ENCODE peak calls at places on chromosomes 3 and 15, in nine cellular contexts. P, Z, I, Q, D, B, E, L and S are unnamed samples.

GRCh38 chr3:131216801-131217200 is 164.8 kb upstream of the NUDT16 start:
- DNase-seq in P (peak; percentile 23), Z (peak; percentile 7), I (no peak), Q (no peak), D (no peak), B (no peak), E (no peak), L (no peak), S (no peak)

GRCh38 chr3:10552631-10552943 is 47.2 kb upstream of the ATP2B2 start:
- DNase-seq in P (no peak), Z (no peak), I (no peak), Q (no peak), D (no peak), B (no peak), E (no peak), L (no peak), S (no peak)

GRCh38 chr3:125148836-125149235 is 63.7 kb downstream of the SLC12A8 start:
- DNase-seq in P (no peak), Z (no peak), I (peak; percentile 73), Q (no peak), D (peak; percentile 82), B (no peak), E (no peak), L (no peak), S (peak; percentile 73)

GRCh38 chr3:135103913-135104312 is 308.9 kb downstream of the EPHB1 start:
- DNase-seq in P (no peak), Z (no peak), I (no peak), Q (no peak), D (no peak), B (no peak), E (no peak), L (no peak), S (no peak)

GRCh38 chr3:129051776-129052400 is 8.7 kb upstream of the GP9 start:
- DNase-seq in P (no peak), Z (peak; percentile 44), I (peak; percentile 68), Q (no peak), D (no peak), B (no peak), E (no peak), L (no peak), S (peak; percentile 62)

GRCh38 chr3:139718415-139718814 is 40.6 kb upstream of the NMNAT3 start:
- DNase-seq in P (peak; percentile 25), Z (peak; percentile 60), I (peak; percentile 57), Q (no peak), D (no peak), B (no peak), E (no peak), L (peak; percentile 74), S (peak; percentile 10)

GRCh38 chr3:184334470-184335158 is 2.8 kb upstream of the FAM131A start:
- DNase-seq in P (peak; percentile 28), Z (no peak), I (peak; percentile 25), Q (no peak), D (no peak), B (no peak), E (no peak), L (no peak), S (peak; percentile 8)

GRCh38 chr3:46640927-46641326 is 28.6 kb downstream of the FAM240A start:
- DNase-seq in P (no peak), Z (no peak), I (no peak), Q (no peak), D (no peak), B (no peak), E (no peak), L (no peak), S (no peak)

GRCh38 chr15:75675579-75676404 is 28.1 kb downstream of the SNX33 start:
- DNase-seq in P (no peak), Z (no peak), I (no peak), Q (no peak), D (no peak), B (no peak), E (no peak), L (no peak), S (no peak)

GRCh38 chr3:60363817-60364216 is 887.4 kb downstream of the FHIT start:
- DNase-seq in P (no peak), Z (no peak), I (no peak), Q (no peak), D (no peak), B (no peak), E (no peak), L (no peak), S (no peak)

GRCh38 chr3:141484701-141485287 is 2.0 kb upstream of the RASA2 start:
- DNase-seq in P (no peak), Z (no peak), I (no peak), Q (no peak), D (no peak), B (no peak), E (no peak), L (no peak), S (no peak)

GRCh38 chr3:81829946-81830345 is 68.5 kb upstream of the GBE1 start:
- DNase-seq in P (no peak), Z (no peak), I (no peak), Q (no peak), D (no peak), B (no peak), E (no peak), L (no peak), S (no peak)

GRCh38 chr3:192851821-192852352 is 65.8 kb downstream of the MB21D2 start:
- DNase-seq in P (peak; percentile 67), Z (peak; percentile 91), I (peak; percentile 64), Q (no peak), D (peak; percentile 83), B (no peak), E (peak; percentile 83), L (peak; percentile 56), S (peak; percentile 88)

GRCh38 chr3:42663581-42664442 is 10.3 kb downstream of the ZBTB47 start:
- DNase-seq in P (no peak), Z (no peak), I (no peak), Q (no peak), D (no peak), B (no peak), E (no peak), L (no peak), S (peak; percentile 39)
- H3K4me1 ChIP-seq in P (no peaks in the 10 kb centered on the region), Z (no peaks in the 10 kb centered on the region), I (peaks cover 47% of the 10 kb centered on the region), Q (peaks cover 7% of the 10 kb centered on the region), D (peaks cover 23% of the 10 kb centered on the region), B (peaks cover 4% of the 10 kb centered on the region), E (no peaks in the 10 kb centered on the region), L (peaks cover 20% of the 10 kb centered on the region), S (no peaks in the 10 kb centered on the region)

GRCh38 chr15:80989110-80989517 is 505 bp downstream of the MESD start:
- DNase-seq in P (peak; percentile 60), Z (no peak), I (no peak), Q (no peak), D (no peak), B (no peak), E (no peak), L (no peak), S (peak; percentile 76)

GRCh38 chr15:80990955-80991354 is 1.3 kb upstream of the MESD start:
- DNase-seq in P (no peak), Z (no peak), I (no peak), Q (no peak), D (no peak), B (no peak), E (no peak), L (no peak), S (no peak)

GRCh38 chr15:80989518-80990478 is at the start of gene MESD:
- DNase-seq in P (peak; percentile 97), Z (peak; percentile 97), I (peak; percentile 99), Q (peak; percentile 70), D (peak; percentile 99), B (peak; percentile 99), E (peak; percentile 99), L (peak; percentile 99), S (peak; percentile 98)

GRCh38 chr15:80992436-80992835 is 2.8 kb upstream of the MESD start:
- DNase-seq in P (no peak), Z (no peak), I (no peak), Q (no peak), D (no peak), B (no peak), E (no peak), L (no peak), S (no peak)

DNA sequence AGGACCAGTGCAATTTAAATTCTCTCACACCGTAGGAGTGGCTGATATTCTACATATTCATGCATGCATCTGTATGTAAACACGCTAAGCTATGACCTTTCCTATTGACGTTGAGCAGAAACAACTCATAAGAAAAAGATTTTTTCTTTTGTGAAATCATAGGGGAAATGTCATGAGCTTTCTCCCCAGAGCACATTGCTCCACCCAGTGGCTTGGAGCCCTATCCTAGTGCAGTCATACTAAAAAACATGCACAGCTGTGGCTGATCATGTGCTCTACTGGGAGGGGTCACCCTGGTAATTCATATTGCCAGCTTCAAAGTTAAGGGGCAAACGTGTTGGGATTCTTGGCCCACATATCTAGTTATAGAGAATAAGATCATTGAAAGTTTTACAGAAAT is 1.8 kb upstream of the MESD start:
- DNase-seq in P (no peak), Z (peak; percentile 66), I (peak; percentile 81), Q (no peak), D (peak; percentile 86), B (peak; percentile 69), E (no peak), L (peak; percentile 61), S (no peak)
- TF ChIP-seq CTCF in P (no peak), Z (no peak), I (no peak), Q (peak; percentile 5), D (no peak), B (no peak), E (peak; percentile 6), L (no peak), S (no peak)

DNA sequence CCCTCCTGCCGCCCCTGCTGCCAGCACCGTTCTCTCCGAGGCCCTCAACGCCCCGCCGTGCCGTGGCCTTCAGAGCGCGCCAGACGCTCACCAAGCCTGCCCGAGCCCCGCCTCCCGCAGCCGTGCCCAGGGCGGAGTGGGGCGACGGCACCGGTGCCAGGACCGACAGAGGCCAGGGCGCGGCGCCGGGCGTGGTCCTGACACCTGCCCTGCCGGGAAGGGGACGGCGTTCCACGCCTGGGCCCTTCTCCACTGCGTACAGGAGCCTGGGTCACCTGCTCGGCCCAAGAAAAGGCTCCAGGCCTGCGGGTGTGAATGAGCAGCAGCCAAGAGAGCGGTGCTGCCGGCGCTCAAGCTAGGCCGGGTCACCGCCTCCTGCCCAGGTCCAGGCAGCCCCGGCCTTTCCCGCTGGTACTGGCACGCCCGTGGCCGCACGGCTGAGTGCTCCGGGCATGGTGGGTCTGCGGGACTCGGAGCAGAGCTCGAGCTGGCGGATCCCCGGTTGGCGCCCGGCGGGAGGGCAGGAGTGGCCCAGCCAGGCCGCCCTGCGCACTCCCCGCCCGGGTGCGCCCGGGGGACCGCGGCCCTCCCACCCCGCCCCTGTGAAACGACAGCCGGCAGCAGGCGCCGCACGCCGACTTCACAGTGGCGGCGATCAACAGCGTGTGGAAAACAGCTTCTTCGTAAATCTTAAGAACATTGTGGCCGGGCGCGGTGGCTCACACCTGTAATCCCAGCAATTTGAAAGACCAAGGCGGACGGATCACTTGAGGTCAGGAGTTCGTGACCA is 4.2 kb downstream of the OCA2 start:
- DNase-seq in P (no peak), Z (peak; percentile 78), I (no peak), Q (no peak), D (no peak), B (no peak), E (peak; percentile 81), L (no peak), S (peak; percentile 91)
- TF ChIP-seq POLR2A in P (no peak), Z (peak; percentile 68), I (no peak), Q (no peak), D (no peak), B (no peak), E (no peak), L (no peak), S (no peak)

DNA sequence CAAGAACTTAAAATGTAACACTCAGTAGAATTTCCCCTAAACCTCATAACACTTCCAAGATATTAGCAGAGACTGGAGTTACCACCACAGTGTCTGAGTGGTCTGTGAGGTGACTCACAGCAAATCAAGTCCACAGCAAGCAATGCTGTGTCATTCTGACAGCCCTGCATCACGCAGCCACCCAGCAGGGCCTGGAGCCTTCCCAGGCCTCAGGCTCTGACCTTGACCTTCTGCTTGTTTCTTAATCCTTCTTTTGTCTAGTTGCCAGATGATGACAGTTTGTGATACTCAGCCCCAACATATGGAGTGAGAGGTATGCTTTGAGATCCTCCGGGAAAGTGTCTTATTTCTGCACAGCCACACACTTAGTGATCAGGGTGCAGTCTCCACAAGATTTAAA is 82.5 kb downstream of the TOP2B start:
- DNase-seq in P (peak; percentile 87), Z (no peak), I (no peak), Q (no peak), D (no peak), B (no peak), E (no peak), L (no peak), S (no peak)
- H3K4me1 ChIP-seq in P (peaks cover 47% of the 10 kb centered on the region), Z (no peaks in the 10 kb centered on the region), I (no peaks in the 10 kb centered on the region), Q (no peaks in the 10 kb centered on the region), D (no peaks in the 10 kb centered on the region), B (no peaks in the 10 kb centered on the region), E (no peaks in the 10 kb centered on the region), L (no peaks in the 10 kb centered on the region), S (no peaks in the 10 kb centered on the region)